ENCODE peak calls at places on chromosomes 13 and 19, in five cellular contexts. J, Q, Z, P and E are unnamed samples.

GRCh38 chr13:99465454-99465853 is 35.8 kb upstream of the TM9SF2 start:
- DNase-seq in J (no peak), Q (no peak), Z (no peak), P (no peak), E (no peak)

GRCh38 chr19:16627194-16627927 is 643 bp downstream of the MED26 start:
- DNase-seq in J (no peak), Q (no peak), Z (peak; percentile 24), P (peak; percentile 20), E (no peak)

GRCh38 chr19:11137542-11138384 is 17.8 kb downstream of the SPC24 start:
- DNase-seq in J (no peak), Q (peak; percentile 95), Z (peak; percentile 80), P (peak; percentile 83), E (peak; percentile 94)

GRCh38 chr19:44644391-44645016 is 794 bp downstream of the PVR start:
- DNase-seq in J (no peak), Q (peak; percentile 41), Z (peak; percentile 23), P (peak; percentile 69), E (peak; percentile 78)

GRCh38 chr13:41059466-41059865 is 1.8 kb upstream of the WBP4 start:
- DNase-seq in J (no peak), Q (peak; percentile 10), Z (no peak), P (no peak), E (no peak)

GRCh38 chr19:51779703-51780102 is 15.3 kb upstream of the FPR3 start:
- DNase-seq in J (no peak), Q (no peak), Z (no peak), P (no peak), E (no peak)

GRCh38 chr13:40026174-40026585 is 370.7 kb downstream of the COG6 start:
- DNase-seq in J (no peak), Q (no peak), Z (no peak), P (peak; percentile 21), E (no peak)

GRCh38 chr19:58520257-58520599 is 618 bp upstream of the ZBTB45 start:
- DNase-seq in J (no peak), Q (no peak), Z (no peak), P (no peak), E (no peak)

GRCh38 chr13:91135376-91135775 is 212.1 kb upstream of the MIR17HG start:
- DNase-seq in J (no peak), Q (no peak), Z (no peak), P (no peak), E (no peak)

GRCh38 chr13:81116461-81117282 is 775.7 kb upstream of the SPRY2 start:
- DNase-seq in J (no peak), Q (no peak), Z (no peak), P (no peak), E (no peak)

GRCh38 chr19:49408816-49409440 is 14.3 kb downstream of the PTH2 start:
- DNase-seq in J (no peak), Q (no peak), Z (no peak), P (peak; percentile 26), E (no peak)

GRCh38 chr13:59494560-59494970 is 669.2 kb downstream of the DIAPH3 start:
- DNase-seq in J (no peak), Q (peak; percentile 69), Z (no peak), P (no peak), E (no peak)

GRCh38 chr19:15812059-15812722 is 3.3 kb downstream of the OR10H1 start:
- DNase-seq in J (no peak), Q (no peak), Z (no peak), P (peak; percentile 52), E (no peak)

GRCh38 chr13:26062853-26063444 is 11.1 kb upstream of the SHISA2 start:
- DNase-seq in J (no peak), Q (peak; percentile 78), Z (peak; percentile 75), P (peak; percentile 71), E (peak; percentile 51)

GRCh38 chr13:103510007-103510406 is 443.8 kb upstream of the SLC10A2 start:
- DNase-seq in J (no peak), Q (no peak), Z (no peak), P (no peak), E (no peak)
- H3K4me3 ChIP-seq in J (no peak overlapping the region), Q (no peak overlapping the region), Z (no peak overlapping the region), P (no peak overlapping the region), E (no peak overlapping the region)

GRCh38 chr19:43534305-43534612 is 1.3 kb downstream of the ZNF575 start:
- DNase-seq in J (no peak), Q (no peak), Z (no peak), P (no peak), E (no peak)
- H3K4me3 ChIP-seq in J (peak overlapping the region; percentile 65), Q (peak overlapping the region; percentile 49), Z (no peak overlapping the region), P (peak overlapping the region; percentile 5), E (peak overlapping the region; percentile 61)

GRCh38 chr13:79932556-79932955 is 408.4 kb downstream of the SPRY2 start:
- DNase-seq in J (no peak), Q (no peak), Z (no peak), P (no peak), E (no peak)
- H3K4me3 ChIP-seq in J (no peak overlapping the region), Q (no peak overlapping the region), Z (no peak overlapping the region), P (no peak overlapping the region), E (no peak overlapping the region)

GRCh38 chr19:38933544-38933943 is 2.8 kb downstream of the MRPS12 start:
- DNase-seq in J (no peak), Q (no peak), Z (no peak), P (no peak), E (no peak)

GRCh38 chr19:38928406-38929001 is 2.1 kb downstream of the SARS2 start:
- DNase-seq in J (no peak), Q (no peak), Z (no peak), P (no peak), E (peak; percentile 8)

GRCh38 chr19:38930776-38931761 is at the start of gene MRPS12:
- DNase-seq in J (peak; percentile 91), Q (peak; percentile 99), Z (peak; percentile 99), P (peak; percentile 100), E (peak; percentile 99)

GRCh38 chr19:38929929-38930775 is at the start of gene SARS2:
- DNase-seq in J (peak; percentile 80), Q (peak; percentile 97), Z (peak; percentile 94), P (peak; percentile 93), E (peak; percentile 99)

GRCh38 chr19:38932425-38933179 is 1.9 kb downstream of the MRPS12 start:
- DNase-seq in J (no peak), Q (peak; percentile 64), Z (peak; percentile 60), P (peak; percentile 49), E (peak; percentile 64)
- H3K4me3 ChIP-seq in J (no peak overlapping the region), Q (no peak overlapping the region), Z (no peak overlapping the region), P (no peak overlapping the region), E (no peak overlapping the region)